ENCODE peak calls at places on chromosomes 2 and 18, in ten cellular contexts. O, P, D, I, G, V, H, W, L and U are unnamed samples.

GRCh38 chr2:205892141-205893064 is 193.6 kb downstream of the INO80D start:
- DNase-seq in D (no peak), L (no peak), V (no peak), G (no peak), O (peak), I (no peak), P (no peak), H (no peak), W (no peak), U (no peak)

GRCh38 chr2:163877316-163877715 is 141.5 kb upstream of the FIGN start:
- DNase-seq in H (peak), I (no peak), O (no peak), W (no peak), V (no peak), P (no peak), D (no peak), L (no peak), G (no peak), U (no peak)

GRCh38 chr2:100757621-100758394 is 62.1 kb upstream of the NPAS2 start:
- DNase-seq in O (peak), I (no peak), D (no peak), V (no peak), G (no peak), W (peak), L (no peak), P (no peak), H (no peak), U (no peak)

GRCh38 chr2:191170301-191170636 is 19.5 kb upstream of the STAT4 start:
- DNase-seq in V (no peak), D (no peak), O (no peak), L (no peak), I (no peak), G (no peak), P (no peak), W (no peak), H (no peak), U (no peak)

GRCh38 chr2:150472122-150472899 is 15.2 kb downstream of the RND3 start:
- DNase-seq in W (no peak), L (no peak), I (no peak), P (no peak), D (no peak), O (peak), H (no peak), G (peak), V (no peak), U (no peak)

GRCh38 chr2:205957452-205958154 is 128.4 kb downstream of the INO80D start:
- DNase-seq in H (no peak), L (no peak), P (no peak), V (no peak), G (no peak), W (no peak), D (no peak), I (no peak), O (no peak), U (no peak)

GRCh38 chr2:105814291-105814940 is 69.7 kb downstream of the NCK2 start:
- DNase-seq in L (no peak), O (no peak), V (no peak), H (no peak), G (no peak), P (no peak), D (no peak), I (no peak), W (no peak), U (no peak)

GRCh38 chr2:63364866-63365265 is 223.4 kb downstream of the WDPCP start:
- DNase-seq in H (no peak), D (no peak), W (no peak), I (no peak), O (no peak), V (no peak), P (no peak), L (no peak), G (no peak), U (no peak)

GRCh38 chr2:101106453-101107181 is 44.6 kb downstream of the TBC1D8 start:
- DNase-seq in G (no peak), I (no peak), L (no peak), W (peak), H (no peak), D (no peak), V (no peak), P (no peak), O (peak), U (no peak)

GRCh38 chr2:48733067-48733503 is 22.4 kb downstream of the LHCGR start:
- DNase-seq in G (no peak), P (no peak), O (no peak), W (no peak), L (no peak), V (no peak), I (no peak), H (no peak), D (no peak), U (no peak)

GRCh38 chr2:84846041-84846663 is 34.7 kb downstream of the TRABD2A start:
- DNase-seq in P (no peak), O (no peak), H (no peak), I (peak), L (no peak), G (no peak), V (no peak), D (no peak), W (no peak), U (no peak)

GRCh38 chr18:24917767-24918166 is 434.2 kb downstream of the ZNF521 start:
- DNase-seq in P (no peak), V (no peak), D (no peak), G (no peak), W (no peak), H (no peak), O (no peak), I (no peak), L (no peak), U (no peak)

GRCh38 chr2:193517615-193518014 is 1322.9 kb upstream of the TMEFF2 start:
- DNase-seq in D (no peak), P (no peak), O (no peak), H (no peak), G (no peak), L (no peak), V (no peak), I (no peak), W (no peak), U (no peak)